ENCODE peak calls at places on chromosomes 3 and 15, in six cellular contexts. One of them, this sample, is unnamed.

GRCh38 chr3:187014417-187014864 is 84.1 kb downstream of the ST6GAL1 start:
- DNase-seq in AG04450: no peak
- DNase-seq in transverse colon: no peak
- DNase-seq in fibroblast of lung: no peak
- DNase-seq in spleen: no peak
- DNase-seq in lung: no peak
- DNase-seq in this sample: peak

GRCh38 chr15:46280753-46281521 is 646.1 kb downstream of the SQOR start:
- DNase-seq in AG04450: no peak
- DNase-seq in transverse colon: no peak
- DNase-seq in fibroblast of lung: no peak
- DNase-seq in spleen: no peak
- DNase-seq in lung: no peak
- DNase-seq in this sample: no peak

GRCh38 chr15:71752604-71753289 is 57.6 kb upstream of the NR2E3 start:
- DNase-seq in AG04450: peak
- DNase-seq in transverse colon: peak
- DNase-seq in fibroblast of lung: peak
- DNase-seq in spleen: no peak
- DNase-seq in lung: peak
- DNase-seq in this sample: no peak

GRCh38 chr3:46724360-46724890 is 6.8 kb upstream of the PRSS50 start:
- DNase-seq in AG04450: no peak
- DNase-seq in transverse colon: no peak
- DNase-seq in fibroblast of lung: no peak
- DNase-seq in spleen: no peak
- DNase-seq in lung: no peak
- DNase-seq in this sample: no peak

GRCh38 chr15:68620721-68621528 is 42.1 kb downstream of the CORO2B start:
- DNase-seq in AG04450: peak
- DNase-seq in transverse colon: peak
- DNase-seq in fibroblast of lung: peak
- DNase-seq in spleen: no peak
- DNase-seq in lung: peak
- DNase-seq in this sample: peak

GRCh38 chr3:53160660-53161344 is at the start of gene PRKCD:
- DNase-seq in AG04450: peak
- DNase-seq in transverse colon: peak
- DNase-seq in fibroblast of lung: peak
- DNase-seq in spleen: peak
- DNase-seq in lung: peak
- DNase-seq in this sample: peak

GRCh38 chr15:29680806-29681485 is 141.3 kb downstream of the TJP1 start:
- DNase-seq in AG04450: no peak
- DNase-seq in transverse colon: no peak
- DNase-seq in fibroblast of lung: no peak
- DNase-seq in spleen: no peak
- DNase-seq in lung: no peak
- DNase-seq in this sample: no peak

GRCh38 chr3:8755564-8756237 is 13.7 kb downstream of the OXTR start:
- DNase-seq in AG04450: no peak
- DNase-seq in transverse colon: no peak
- DNase-seq in fibroblast of lung: peak
- DNase-seq in spleen: no peak
- DNase-seq in lung: no peak
- DNase-seq in this sample: no peak

GRCh38 chr3:38606561-38606960 is 42.9 kb downstream of the SCN5A start:
- DNase-seq in AG04450: no peak
- DNase-seq in transverse colon: no peak
- DNase-seq in fibroblast of lung: no peak
- DNase-seq in spleen: peak
- DNase-seq in lung: no peak
- DNase-seq in this sample: no peak

GRCh38 chr15:38531509-38531908 is 33.1 kb downstream of the RASGRP1 start:
- DNase-seq in AG04450: no peak
- DNase-seq in transverse colon: no peak
- DNase-seq in fibroblast of lung: peak
- DNase-seq in spleen: no peak
- DNase-seq in lung: no peak
- DNase-seq in this sample: no peak

GRCh38 chr15:63501256-63502089 is 2.9 kb upstream of the USP3 start:
- DNase-seq in AG04450: peak
- DNase-seq in transverse colon: peak
- DNase-seq in fibroblast of lung: peak
- DNase-seq in spleen: peak
- DNase-seq in lung: peak
- DNase-seq in this sample: peak

GRCh38 chr3:188349276-188349962 is 195.5 kb downstream of the LPP start:
- DNase-seq in AG04450: no peak
- DNase-seq in transverse colon: no peak
- DNase-seq in fibroblast of lung: peak
- DNase-seq in spleen: no peak
- DNase-seq in lung: no peak
- DNase-seq in this sample: no peak

GRCh38 chr3:58287354-58287753 is 18.7 kb upstream of the RPP14 start:
- DNase-seq in AG04450: no peak
- DNase-seq in transverse colon: no peak
- DNase-seq in fibroblast of lung: no peak
- DNase-seq in spleen: no peak
- DNase-seq in lung: no peak
- DNase-seq in this sample: no peak

GRCh38 chr15:39629906-39630305 is 49.0 kb downstream of the THBS1 start:
- DNase-seq in AG04450: no peak
- DNase-seq in transverse colon: no peak
- DNase-seq in fibroblast of lung: peak
- DNase-seq in spleen: no peak
- DNase-seq in lung: no peak
- DNase-seq in this sample: no peak

GRCh38 chr15:87858651-87859050 is 397.9 kb downstream of the NTRK3 start:
- DNase-seq in AG04450: no peak
- DNase-seq in transverse colon: no peak
- DNase-seq in fibroblast of lung: no peak
- DNase-seq in spleen: no peak
- DNase-seq in lung: no peak
- DNase-seq in this sample: no peak

GRCh38 chr3:149197669-149198068 is 24.0 kb downstream of the CP start:
- DNase-seq in AG04450: no peak
- DNase-seq in transverse colon: no peak
- DNase-seq in fibroblast of lung: no peak
- DNase-seq in spleen: no peak
- DNase-seq in lung: no peak
- DNase-seq in this sample: no peak

GRCh38 chr15:23648920-23649515 is 1.4 kb upstream of the MAGEL2 start:
- DNase-seq in AG04450: no peak
- DNase-seq in transverse colon: peak
- DNase-seq in fibroblast of lung: no peak
- DNase-seq in spleen: no peak
- DNase-seq in lung: no peak
- DNase-seq in this sample: no peak

GRCh38 chr3:49017646-49017977 is 768 bp downstream of the DALRD3 start:
- DNase-seq in AG04450: no peak
- DNase-seq in transverse colon: peak
- DNase-seq in fibroblast of lung: no peak
- DNase-seq in spleen: no peak
- DNase-seq in lung: no peak
- DNase-seq in this sample: no peak

GRCh38 chr3:23738946-23739345 is 66.8 kb upstream of the UBE2E1 start:
- DNase-seq in AG04450: no peak
- DNase-seq in transverse colon: no peak
- DNase-seq in fibroblast of lung: peak
- DNase-seq in spleen: no peak
- DNase-seq in lung: no peak
- DNase-seq in this sample: no peak

GRCh38 chr3:11878837-11879236 is 32.2 kb upstream of the TAMM41 start:
- DNase-seq in AG04450: no peak
- DNase-seq in transverse colon: no peak
- DNase-seq in fibroblast of lung: no peak
- DNase-seq in spleen: no peak
- DNase-seq in lung: no peak
- DNase-seq in this sample: no peak

GRCh38 chr3:151232991-151233390 is 30.0 kb upstream of the GPR171 start:
- DNase-seq in AG04450: no peak
- DNase-seq in transverse colon: no peak
- DNase-seq in fibroblast of lung: no peak
- DNase-seq in spleen: no peak
- DNase-seq in lung: no peak
- DNase-seq in this sample: no peak

GRCh38 chr3:123371859-123372767 is 76.8 kb downstream of the ADCY5 start:
- DNase-seq in AG04450: no peak
- DNase-seq in transverse colon: no peak
- DNase-seq in fibroblast of lung: no peak
- DNase-seq in spleen: peak
- DNase-seq in lung: no peak
- DNase-seq in this sample: no peak

GRCh38 chr3:16404349-16404895 is 109.1 kb downstream of the RFTN1 start:
- DNase-seq in AG04450: no peak
- DNase-seq in transverse colon: no peak
- DNase-seq in fibroblast of lung: no peak
- DNase-seq in spleen: no peak
- DNase-seq in lung: no peak
- DNase-seq in this sample: no peak

GRCh38 chr15:51497806-51498205 is 124.8 kb downstream of the DMXL2 start:
- DNase-seq in AG04450: no peak
- DNase-seq in transverse colon: no peak
- DNase-seq in fibroblast of lung: no peak
- DNase-seq in spleen: no peak
- DNase-seq in lung: no peak
- DNase-seq in this sample: no peak

GRCh38 chr3:53273271-53273670 is 17.4 kb upstream of the TKT start:
- DNase-seq in AG04450: no peak
- DNase-seq in transverse colon: no peak
- DNase-seq in fibroblast of lung: no peak
- DNase-seq in spleen: no peak
- DNase-seq in lung: no peak
- DNase-seq in this sample: no peak

GRCh38 chr3:22269827-22270226 is 518.8 kb upstream of the ZNF385D start:
- DNase-seq in AG04450: no peak
- DNase-seq in transverse colon: no peak
- DNase-seq in fibroblast of lung: peak
- DNase-seq in spleen: no peak
- DNase-seq in lung: no peak
- DNase-seq in this sample: no peak

GRCh38 chr15:93173369-93173768 is 84.4 kb upstream of the RGMA start:
- DNase-seq in AG04450: no peak
- DNase-seq in transverse colon: no peak
- DNase-seq in fibroblast of lung: peak
- DNase-seq in spleen: no peak
- DNase-seq in lung: no peak
- DNase-seq in this sample: no peak

GRCh38 chr3:180102134-180102533 is 65.4 kb upstream of the PEX5L start:
- DNase-seq in AG04450: no peak
- DNase-seq in transverse colon: no peak
- DNase-seq in fibroblast of lung: peak
- DNase-seq in spleen: no peak
- DNase-seq in lung: no peak
- DNase-seq in this sample: no peak

DNA sequence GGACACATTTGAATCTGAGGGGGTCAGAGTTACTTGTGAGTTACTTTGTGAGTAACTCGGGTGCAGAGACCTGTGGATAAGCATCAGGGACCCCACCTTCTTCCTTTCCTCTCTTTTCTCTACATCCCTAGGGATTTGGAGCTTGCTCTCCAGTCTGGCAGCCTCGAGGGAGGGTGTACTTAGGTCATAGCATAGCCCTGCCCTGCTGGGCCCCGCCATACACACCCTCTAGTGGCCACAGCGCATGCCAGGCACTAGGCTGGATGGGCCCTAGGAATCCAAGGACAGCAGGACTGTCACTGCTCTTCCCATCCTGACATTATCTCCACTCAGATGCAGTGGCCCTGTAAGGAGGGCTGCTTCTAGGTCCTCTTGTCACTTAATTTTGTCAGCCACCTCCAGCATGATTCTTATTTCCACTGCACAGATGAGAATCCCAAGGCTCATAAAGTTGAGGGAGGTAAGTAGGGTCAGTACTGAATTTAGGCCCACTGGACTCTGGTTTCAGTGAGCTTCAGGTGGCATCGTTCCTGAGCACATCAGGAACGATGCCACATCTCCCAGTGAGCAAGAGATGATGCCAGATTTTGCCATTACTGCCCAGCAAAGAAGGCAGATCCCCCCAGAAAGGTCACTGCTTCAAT is 3.6 kb upstream of the SMAD6 start:
- DNase-seq in AG04450: no peak
- DNase-seq in transverse colon: peak
- DNase-seq in fibroblast of lung: peak
- DNase-seq in spleen: no peak
- DNase-seq in lung: peak
- DNase-seq in this sample: peak
- H3K27ac ChIP-seq in AG04450: no peak
- H3K27ac ChIP-seq in transverse colon: no peak
- H3K27ac ChIP-seq in fibroblast of lung: no peak
- H3K27ac ChIP-seq in spleen: no peak
- H3K27ac ChIP-seq in lung: peak
- H3K27ac ChIP-seq in this sample: peak

GRCh38 chr3:69181592-69182211 is 59.3 kb upstream of the LMOD3 start:
- DNase-seq in AG04450: no peak
- DNase-seq in transverse colon: peak
- DNase-seq in fibroblast of lung: peak
- DNase-seq in spleen: no peak
- DNase-seq in lung: no peak
- DNase-seq in this sample: no peak
- H3K27ac ChIP-seq in AG04450: peak
- H3K27ac ChIP-seq in transverse colon: peak
- H3K27ac ChIP-seq in fibroblast of lung: peak
- H3K27ac ChIP-seq in spleen: no peak
- H3K27ac ChIP-seq in lung: no peak
- H3K27ac ChIP-seq in this sample: peak

DNA sequence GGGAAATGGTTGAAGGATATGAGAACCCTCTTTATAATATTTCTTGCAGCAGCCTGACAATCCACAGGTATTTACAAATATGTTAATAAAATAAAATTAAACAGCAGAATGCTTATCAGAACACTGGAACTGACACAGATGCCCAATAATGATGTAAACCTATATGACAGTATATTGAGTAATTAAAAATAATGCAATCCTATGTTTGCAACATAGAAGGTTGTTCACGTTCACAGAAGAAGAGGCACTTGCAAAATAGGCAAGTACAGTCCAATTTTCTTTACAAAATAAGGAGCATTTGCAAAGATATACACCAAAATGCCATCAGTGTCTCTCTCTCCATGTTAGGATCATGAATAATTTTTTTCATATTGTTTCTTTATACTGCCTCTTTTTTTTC is 397.0 kb upstream of the WNT5A start:
- DNase-seq in AG04450: no peak
- DNase-seq in transverse colon: no peak
- DNase-seq in fibroblast of lung: no peak
- DNase-seq in spleen: no peak
- DNase-seq in lung: no peak
- DNase-seq in this sample: no peak
- H3K27ac ChIP-seq in AG04450: no peak
- H3K27ac ChIP-seq in transverse colon: no peak
- H3K27ac ChIP-seq in fibroblast of lung: no peak
- H3K27ac ChIP-seq in spleen: no peak
- H3K27ac ChIP-seq in lung: no peak
- H3K27ac ChIP-seq in this sample: no peak

DNA sequence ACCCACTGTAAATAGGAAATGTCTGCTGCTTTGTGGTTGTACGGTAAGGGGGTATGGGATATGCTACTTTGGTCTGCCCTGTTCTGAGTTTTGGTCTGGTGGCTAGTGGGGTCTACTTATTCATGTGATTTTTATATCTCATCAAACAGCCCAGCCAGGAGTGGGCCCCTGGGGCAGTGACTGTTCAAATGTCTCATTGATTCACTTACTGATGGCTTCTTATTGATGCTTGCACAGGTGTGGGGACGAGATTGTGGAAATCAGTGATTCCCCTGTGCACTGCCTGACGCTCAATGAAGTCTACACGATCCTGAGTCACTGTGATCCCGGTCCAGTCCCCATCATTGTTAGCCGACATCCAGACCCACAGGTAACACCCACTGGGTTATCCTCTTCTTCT is 38.5 kb downstream of the STARD5 start:
- DNase-seq in AG04450: no peak
- DNase-seq in transverse colon: peak
- DNase-seq in fibroblast of lung: no peak
- DNase-seq in spleen: no peak
- DNase-seq in lung: no peak
- DNase-seq in this sample: no peak
- H3K27ac ChIP-seq in AG04450: no peak
- H3K27ac ChIP-seq in transverse colon: no peak
- H3K27ac ChIP-seq in fibroblast of lung: no peak
- H3K27ac ChIP-seq in spleen: peak
- H3K27ac ChIP-seq in lung: no peak
- H3K27ac ChIP-seq in this sample: no peak